ENCODE peak calls at places on chromosomes 5 and 9, in six cellular contexts. W, R, N, H, P and Z are unnamed samples.
A peak's percentile ranks its signal among the peaks of the same experiment; 100 is the strongest.

GRCh38 chr5:141349917-141350619 is at the start of gene PCDHGB1:
- DNase-seq in W (no peak), R (no peak), N (peak; percentile 71), H (no peak), P (peak; percentile 70), Z (no peak)

GRCh38 chr9:121895836-121896544 is 197.1 kb downstream of the TTLL11 start:
- DNase-seq in W (peak; percentile 76), R (peak; percentile 76), N (peak; percentile 71), H (peak; percentile 62), P (peak; percentile 59), Z (peak; percentile 85)

GRCh38 chr5:107155667-107156066 is 515.1 kb downstream of the EFNA5 start:
- DNase-seq in W (no peak), R (no peak), N (no peak), H (no peak), P (no peak), Z (no peak)

GRCh38 chr5:100520348-100520747 is 14.8 kb upstream of the FAM174A start:
- DNase-seq in W (no peak), R (no peak), N (no peak), H (no peak), P (no peak), Z (no peak)

GRCh38 chr9:105405514-105406131 is 42.2 kb upstream of the FSD1L start:
- DNase-seq in W (no peak), R (no peak), N (peak; percentile 21), H (no peak), P (no peak), Z (no peak)

GRCh38 chr5:72305194-72306142 is 14.6 kb downstream of the MRPS27 start:
- DNase-seq in W (no peak), R (no peak), N (no peak), H (no peak), P (no peak), Z (no peak)

GRCh38 chr5:63228154-63228553 is 649.5 kb downstream of the LRRC70 start:
- DNase-seq in W (no peak), R (no peak), N (no peak), H (no peak), P (no peak), Z (no peak)

GRCh38 chr9:110691002-110691549 is 22.5 kb downstream of the MUSK start:
- DNase-seq in W (no peak), R (no peak), N (peak; percentile 35), H (no peak), P (no peak), Z (no peak)

GRCh38 chr5:134732819-134733218 is 5.5 kb upstream of the CAMLG start:
- DNase-seq in W (no peak), R (no peak), N (no peak), H (no peak), P (no peak), Z (no peak)

GRCh38 chr9:72006481-72006880 is 53.9 kb downstream of the C9orf57 start:
- DNase-seq in W (no peak), R (no peak), N (peak; percentile 31), H (no peak), P (no peak), Z (no peak)

GRCh38 chr5:88979244-88979643 is 96.3 kb upstream of the MEF2C start:
- DNase-seq in W (no peak), R (no peak), N (peak; percentile 2), H (no peak), P (no peak), Z (no peak)

GRCh38 chr9:3585616-3586015 is 59.8 kb upstream of the RFX3 start:
- DNase-seq in W (no peak), R (no peak), N (no peak), H (no peak), P (no peak), Z (no peak)

GRCh38 chr5:16975950-16976624 is 40.0 kb upstream of the MYO10 start:
- DNase-seq in W (no peak), R (no peak), N (no peak), H (no peak), P (no peak), Z (no peak)

GRCh38 chr9:68797116-68797515 is 92.1 kb downstream of the PIP5K1B start:
- DNase-seq in W (no peak), R (no peak), N (no peak), H (no peak), P (no peak), Z (no peak)

GRCh38 chr5:52840286-52841050 is 52.8 kb downstream of the ITGA1 start:
- DNase-seq in W (no peak), R (no peak), N (peak; percentile 59), H (no peak), P (no peak), Z (peak; percentile 53)

GRCh38 chr5:58248221-58248620 is 211.7 kb downstream of the PLK2 start:
- DNase-seq in W (no peak), R (no peak), N (no peak), H (no peak), P (no peak), Z (no peak)

GRCh38 chr9:96232539-96233241 is 69.3 kb downstream of the HSD17B3 start:
- DNase-seq in W (peak; percentile 64), R (peak; percentile 89), N (peak; percentile 56), H (peak; percentile 56), P (peak; percentile 87), Z (peak; percentile 84)

GRCh38 chr9:14616188-14616982 is 76.8 kb downstream of the ZDHHC21 start:
- DNase-seq in W (no peak), R (no peak), N (peak; percentile 73), H (no peak), P (no peak), Z (no peak)

GRCh38 chr5:181099453-181100086 is 31.4 kb downstream of the OR2V1 start:
- DNase-seq in W (no peak), R (no peak), N (no peak), H (no peak), P (no peak), Z (no peak)

GRCh38 chr5:111762895-111763294 is 5.9 kb upstream of the NREP start:
- DNase-seq in W (no peak), R (no peak), N (peak; percentile 87), H (no peak), P (no peak), Z (no peak)

GRCh38 chr5:59712836-59713487 is 180.6 kb downstream of the PDE4D start:
- DNase-seq in W (no peak), R (peak; percentile 62), N (no peak), H (no peak), P (no peak), Z (no peak)

GRCh38 chr9:33852216-33852826 is 35.4 kb downstream of the UBE2R2 start:
- DNase-seq in W (no peak), R (peak; percentile 73), N (peak; percentile 27), H (peak; percentile 71), P (peak; percentile 82), Z (peak; percentile 59)

GRCh38 chr9:91966503-91966902 is 16.5 kb upstream of the ROR2 start:
- DNase-seq in W (no peak), R (no peak), N (peak; percentile 66), H (no peak), P (no peak), Z (no peak)

GRCh38 chr5:121366515-121366914 is 485.2 kb upstream of the FTMT start:
- DNase-seq in W (no peak), R (no peak), N (peak; percentile 80), H (no peak), P (no peak), Z (no peak)

GRCh38 chr9:111427186-111427585 is 57.0 kb downstream of the ECPAS start:
- DNase-seq in W (no peak), R (no peak), N (peak; percentile 67), H (no peak), P (no peak), Z (no peak)

GRCh38 chr5:124873189-124873588 is 126.8 kb upstream of the ZNF608 start:
- DNase-seq in W (no peak), R (no peak), N (no peak), H (no peak), P (no peak), Z (no peak)

GRCh38 chr9:34985311-34985899 is 4.1 kb upstream of the DNAJB5 start:
- DNase-seq in W (no peak), R (no peak), N (peak; percentile 63), H (peak; percentile 61), P (peak; percentile 91), Z (peak; percentile 54)

DNA sequence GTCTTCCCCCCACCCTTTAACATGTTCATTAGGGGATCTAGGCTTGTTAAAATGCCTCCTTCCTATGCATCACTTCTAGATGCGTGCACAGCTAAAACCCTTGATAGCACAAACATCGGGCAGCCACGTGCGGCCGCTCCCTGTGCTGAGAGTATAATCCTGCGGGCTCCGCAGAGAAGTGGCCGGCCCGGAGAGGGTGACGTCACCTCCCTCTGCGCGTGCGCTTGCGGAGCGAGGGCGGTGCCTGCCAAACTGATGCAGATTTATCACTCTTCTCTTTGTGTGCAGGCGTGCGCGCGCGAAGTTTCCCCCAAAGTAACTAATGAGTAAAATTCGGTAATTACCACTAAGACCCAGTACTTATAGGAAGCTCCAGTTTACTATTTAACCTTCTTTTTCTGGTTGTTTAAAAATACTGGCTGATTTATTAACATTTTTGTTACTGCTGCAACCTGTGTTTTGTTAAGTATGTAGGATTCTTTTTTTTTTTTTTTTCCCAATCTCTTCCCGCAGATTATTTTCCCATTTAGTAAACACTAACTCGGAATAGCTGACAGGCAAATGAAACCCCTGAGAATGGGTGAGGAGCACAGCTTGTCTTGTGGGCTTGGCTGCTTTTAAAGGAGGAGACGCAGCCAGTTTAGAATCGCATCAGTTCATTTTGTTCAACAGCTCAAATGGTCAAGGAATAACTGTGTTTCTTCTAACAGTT is 121.6 kb downstream of the TRIO start:
- DNase-seq in W (peak; percentile 94), R (peak; percentile 97), N (peak; percentile 94), H (peak; percentile 92), P (peak; percentile 94), Z (peak; percentile 93)
- TF ChIP-seq POLR2A in W (peak; percentile 50), R (no peak), N (peak; percentile 65), H (peak; percentile 64), P (no peak), Z (peak; percentile 52)

GRCh38 chr9:135104761-135105160 is 17.3 kb downstream of the OLFM1 start:
- DNase-seq in W (no peak), R (no peak), N (no peak), H (no peak), P (no peak), Z (no peak)
- H3K4me1 ChIP-seq in W (no peaks in the 10 kb centered on the region), R (peaks cover 16% of the 10 kb centered on the region), N (no peaks in the 10 kb centered on the region), H (no peaks in the 10 kb centered on the region), P (no peaks in the 10 kb centered on the region), Z (no peaks in the 10 kb centered on the region)

GRCh38 chr9:93962041-93962440 is 6.9 kb upstream of the BARX1 start:
- DNase-seq in W (no peak), R (no peak), N (no peak), H (no peak), P (no peak), Z (no peak)
- H3K27me3 ChIP-seq in W (no peaks in the 10 kb centered on the region), R (peaks cover 57% of the 10 kb centered on the region), N (peaks cover 60% of the 10 kb centered on the region), H (peaks cover 59% of the 10 kb centered on the region), P (peaks cover 4% of the 10 kb centered on the region), Z (peaks cover 48% of the 10 kb centered on the region)

DNA sequence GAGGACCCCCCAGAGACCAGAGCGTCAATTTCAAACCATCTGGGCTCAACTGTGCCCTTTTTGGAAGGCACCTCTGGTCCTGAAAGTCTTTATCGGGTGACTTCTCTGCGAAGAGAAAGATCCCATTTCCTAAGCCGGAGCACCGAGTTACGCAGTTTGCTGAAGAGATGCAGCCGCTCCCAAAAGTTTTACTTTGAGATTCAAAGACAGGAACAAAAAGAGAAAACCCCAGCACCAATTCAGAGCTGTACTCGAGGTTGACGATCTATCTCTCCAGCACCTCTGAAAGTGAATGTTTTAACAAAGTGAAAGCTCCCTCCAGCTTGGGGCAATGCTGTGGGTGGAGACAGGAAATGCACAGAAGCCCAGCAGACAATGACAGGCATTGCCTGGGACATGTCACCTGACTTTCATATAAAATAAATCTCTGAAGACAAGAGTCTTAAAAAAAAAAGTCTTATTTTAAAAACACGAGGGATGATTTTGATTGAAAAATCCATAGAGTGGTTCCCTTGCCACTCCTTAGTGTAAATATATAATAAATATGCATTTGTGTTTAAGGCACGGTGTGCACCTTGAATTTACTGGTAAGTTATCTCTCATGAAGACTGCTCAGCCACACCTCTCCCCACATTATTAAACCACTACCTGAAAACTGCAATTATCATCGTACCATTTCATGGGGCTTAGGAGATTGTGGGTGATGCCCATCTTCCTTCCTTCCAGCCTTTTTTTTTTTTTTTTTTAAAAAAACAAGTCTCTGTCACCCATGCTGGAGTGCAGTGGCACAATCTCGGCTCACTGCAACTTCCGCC is 79.9 kb downstream of the FNBP1 start:
- DNase-seq in W (no peak), R (peak; percentile 86), N (peak; percentile 49), H (peak; percentile 49), P (peak; percentile 60), Z (peak; percentile 63)
- TF ChIP-seq POLR2A in W (peak; percentile 5), R (peak; percentile 53), N (no peak), H (peak; percentile 65), P (no peak), Z (peak; percentile 79)